ENCODE peak calls at places on chromosome 4, in seven cellular contexts. A is Right ventricle myocardium inferior, X is endothelial cell, U is SW480, Q is adrenal gland, V is hypothalamus, R is right atrium auricular region. P is an unnamed sample.

GRCh38 chr4:123453006-123453685 is 56.6 kb downstream of the SPRY1 start:
- DNase-seq in X (no peak), R (no peak), V (no peak), U (no peak), A (no peak), Q (no peak), P (no peak)

GRCh38 chr4:128855656-128856055 is 46.2 kb downstream of the JADE1 start:
- DNase-seq in Q (no peak), A (no peak), U (no peak), V (no peak), X (no peak), R (no peak), P (no peak)

GRCh38 chr4:109444182-109444844 is 10.7 kb downstream of the SEC24B start:
- DNase-seq in U (no peak), V (no peak), Q (no peak), A (no peak), R (no peak), X (no peak), P (no peak)

GRCh38 chr4:8772499-8773123 is 99.0 kb downstream of the HMX1 start:
- DNase-seq in U (no peak), X (no peak), R (no peak), Q (no peak), A (peak), V (no peak), P (no peak)

GRCh38 chr4:174278467-174278866 is 5.0 kb downstream of the FBXO8 start:
- DNase-seq in A (no peak), U (no peak), V (no peak), Q (no peak), R (no peak), X (no peak), P (no peak)

GRCh38 chr4:106869551-106869950 is 166.6 kb downstream of the DKK2 start:
- DNase-seq in R (no peak), V (no peak), Q (no peak), X (no peak), A (no peak), U (no peak), P (no peak)

GRCh38 chr4:139028191-139028661 is 12.6 kb downstream of the NOCT start:
- DNase-seq in R (peak), A (peak), U (no peak), V (no peak), X (no peak), Q (peak), P (no peak)

GRCh38 chr4:159227984-159228383 is 125.1 kb downstream of the RAPGEF2 start:
- DNase-seq in U (peak), Q (peak), A (peak), X (peak), V (no peak), R (peak), P (peak)

GRCh38 chr4:108168672-108169562 is at the start of gene LEF1:
- DNase-seq in U (peak), R (no peak), A (no peak), Q (peak), V (no peak), X (peak), P (no peak)

GRCh38 chr4:129144755-129145206 is 48.8 kb downstream of the C4orf33 start:
- DNase-seq in V (no peak), Q (no peak), A (no peak), U (no peak), X (peak), R (no peak), P (no peak)

GRCh38 chr4:625631-626031 is 258 bp downstream of the PDE6B start:
- DNase-seq in A (no peak), X (no peak), V (no peak), Q (no peak), R (no peak), U (no peak), P (no peak)

P was measured in coronary artery.